ENCODE peak calls at places on chromosome 5, in seven cellular contexts. W is naive thymus-derived CD4-positive, alpha-beta T cell; D is HFFc6; A is skeletal muscle cell; R is mesenteric fat pad; X is cardiac muscle cell; H is COR-L47. I is an unnamed sample.
A peak's percentile ranks its signal among the peaks of the same experiment; 100 is the strongest.

GRCh38 chr5:63963080-63963735 is 963 bp upstream of the HTR1A start:
- DNase-seq in W (no peak), D (peak; percentile 39), A (peak; percentile 29), R (no peak), X (peak; percentile 82), H (peak; percentile 63), I (peak; percentile 1)

GRCh38 chr5:138274189-138274853 is at the start of gene GFRA3:
- DNase-seq in W (no peak), D (no peak), A (no peak), R (peak; percentile 68), X (peak; percentile 30), H (no peak), I (no peak)

GRCh38 chr5:160369990-160370712 is at the start of gene C1QTNF2:
- DNase-seq in W (no peak), D (peak; percentile 43), A (peak; percentile 24), R (no peak), X (peak; percentile 71), H (no peak), I (no peak)

GRCh38 chr5:143985832-143986485 is 174.0 kb downstream of the HMHB1 start:
- DNase-seq in W (no peak), D (peak; percentile 87), A (peak; percentile 38), R (no peak), X (peak; percentile 51), H (no peak), I (no peak)

GRCh38 chr5:172113036-172113435 is 75.0 kb downstream of the STK10 start:
- DNase-seq in W (peak; percentile 81), D (peak; percentile 10), A (no peak), R (no peak), X (no peak), H (no peak), I (peak; percentile 68)

GRCh38 chr5:30765227-30765626 is 428.3 kb upstream of the CDH6 start:
- DNase-seq in W (no peak), D (no peak), A (no peak), R (no peak), X (no peak), H (no peak), I (no peak)

GRCh38 chr5:122972877-122973276 is 63.6 kb downstream of the PPIC start:
- DNase-seq in W (no peak), D (peak; percentile 70), A (peak; percentile 4), R (no peak), X (no peak), H (no peak), I (no peak)

GRCh38 chr5:93151896-93152295 is 429.1 kb downstream of the NR2F1-AS1 start:
- DNase-seq in W (no peak), D (no peak), A (no peak), R (no peak), X (no peak), H (no peak), I (no peak)

GRCh38 chr5:68745459-68745858 is 348.4 kb upstream of the SLC30A5 start:
- DNase-seq in W (no peak), D (no peak), A (peak; percentile 4), R (no peak), X (peak; percentile 58), H (no peak), I (no peak)

GRCh38 chr5:178415353-178415752 is 174.8 kb downstream of the COL23A1 start:
- DNase-seq in W (no peak), D (no peak), A (no peak), R (peak; percentile 82), X (no peak), H (no peak), I (no peak)

GRCh38 chr5:67246108-67246507 is 49.5 kb upstream of the CD180 start:
- DNase-seq in W (peak; percentile 43), D (peak; percentile 63), A (peak; percentile 61), R (no peak), X (peak; percentile 93), H (peak; percentile 54), I (peak; percentile 19)

GRCh38 chr5:169347786-169348185 is 46.8 kb upstream of the SLIT3 start:
- DNase-seq in W (no peak), D (no peak), A (no peak), R (no peak), X (no peak), H (no peak), I (no peak)

GRCh38 chr5:66074891-66075290 is 69.2 kb upstream of the SREK1 start:
- DNase-seq in W (no peak), D (no peak), A (no peak), R (no peak), X (no peak), H (no peak), I (no peak)

GRCh38 chr5:111670826-111671492 is 86.0 kb downstream of the NREP start:
- DNase-seq in W (no peak), D (no peak), A (no peak), R (no peak), X (no peak), H (no peak), I (no peak)

GRCh38 chr5:45411971-45412612 is 284.1 kb downstream of the HCN1 start:
- DNase-seq in W (no peak), D (no peak), A (peak; percentile 1), R (no peak), X (no peak), H (no peak), I (no peak)

I was measured in GM12878.